ENCODE peak calls at places on chromosomes 16 and 17, in eight cellular contexts. K, L, M, I, Q, T, C and R are unnamed samples.
A peak's percentile ranks its signal among the peaks of the same experiment; 100 is the strongest.

GRCh38 chr16:71648162-71648561 is 22.2 kb downstream of the MARVELD3 start:
- DNase-seq in Q (no peak), T (no peak), L (no peak), M (no peak), C (no peak), K (no peak), I (no peak), R (no peak)

GRCh38 chr17:19448341-19449268 is 37.6 kb downstream of the RNF112 start:
- DNase-seq in L (no peak), T (no peak), Q (peak; percentile 55), C (no peak), K (no peak), I (no peak), M (no peak), R (peak; percentile 88)

GRCh38 chr16:72112906-72113615 is 19.4 kb downstream of the DHX38 start:
- DNase-seq in C (no peak), M (no peak), T (no peak), Q (no peak), K (no peak), I (no peak), L (no peak), R (no peak)

GRCh38 chr16:83581082-83581481 is 226.7 kb upstream of the HSBP1 start:
- DNase-seq in Q (no peak), L (no peak), K (no peak), T (no peak), C (no peak), I (no peak), M (no peak), R (no peak)

GRCh38 chr16:66886914-66887313 is 6.6 kb downstream of the PDP2 start:
- DNase-seq in C (no peak), K (no peak), T (no peak), I (no peak), M (no peak), L (no peak), Q (no peak), R (no peak)

GRCh38 chr16:19095699-19096098 is 18.1 kb upstream of the ITPRIPL2 start:
- DNase-seq in M (no peak), C (no peak), K (no peak), L (no peak), I (no peak), T (no peak), Q (no peak), R (no peak)

GRCh38 chr17:15777717-15778116 is 45.6 kb downstream of the TBC1D26 start:
- DNase-seq in I (no peak), M (no peak), C (no peak), Q (no peak), K (no peak), T (no peak), L (no peak), R (no peak)

GRCh38 chr16:65012357-65012756 is 109.5 kb downstream of the CDH11 start:
- DNase-seq in K (no peak), T (no peak), L (no peak), C (no peak), M (no peak), Q (no peak), I (no peak), R (no peak)

GRCh38 chr16:30700491-30700890 is 1.5 kb downstream of the SRCAP start:
- DNase-seq in L (no peak), C (peak; percentile 59), M (no peak), K (no peak), T (no peak), I (no peak), Q (no peak), R (peak; percentile 40)

GRCh38 chr17:28318759-28319660 is at the start of gene TMEM97:
- DNase-seq in L (peak; percentile 98), I (peak; percentile 97), Q (peak; percentile 96), C (peak; percentile 96), T (peak; percentile 98), M (peak; percentile 97), K (peak; percentile 90), R (peak; percentile 97)
- TF ChIP-seq POLR2A in L (peak; percentile 48), I (no peak), Q (peak; percentile 45), C (no peak), T (peak; percentile 80), M (no peak), K (no peak), R (peak; percentile 20)

DNA sequence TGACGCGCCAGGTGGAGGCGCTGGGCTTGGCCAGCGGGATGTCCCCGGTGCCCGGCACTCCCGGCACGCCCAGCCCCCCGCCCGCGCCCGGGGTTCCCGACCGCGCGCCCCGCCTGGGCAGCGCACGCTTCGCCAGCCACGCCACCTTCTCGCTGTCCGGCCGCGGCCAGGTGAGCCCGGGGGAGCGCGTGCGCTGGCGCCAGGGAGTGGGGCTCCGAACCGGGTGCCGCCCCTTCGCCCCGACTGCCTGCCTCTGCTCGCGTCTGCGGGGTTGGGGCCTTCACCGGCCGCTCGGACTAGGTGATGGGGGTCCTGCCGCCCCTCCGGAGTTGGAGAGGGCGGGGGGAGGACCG is 482 bp downstream of the SMTNL2 start:
- DNase-seq in M (no peak), C (no peak), L (no peak), K (no peak), T (no peak), Q (no peak), I (peak; percentile 58), R (no peak)
- TF ChIP-seq CTCF in M (no peak), C (no peak), L (no peak), K (no peak), T (no peak), Q (no peak), I (no peak), R (no peak)

GRCh38 chr17:11997147-11997971 is at the start of gene ZNF18:
- DNase-seq in I (peak; percentile 99), Q (peak; percentile 96), L (peak; percentile 98), C (peak; percentile 97), T (peak; percentile 95), M (peak; percentile 98), K (peak; percentile 91), R (peak; percentile 98)

GRCh38 chr17:11999715-12000114 is 2.4 kb upstream of the ZNF18 start:
- DNase-seq in L (no peak), M (no peak), Q (no peak), K (no peak), T (no peak), C (no peak), I (no peak), R (no peak)

GRCh38 chr17:11996722-11997146 is 541 bp downstream of the ZNF18 start:
- DNase-seq in K (no peak), Q (peak; percentile 16), M (peak; percentile 80), C (no peak), T (peak; percentile 59), I (no peak), L (no peak), R (peak; percentile 68)

DNA sequence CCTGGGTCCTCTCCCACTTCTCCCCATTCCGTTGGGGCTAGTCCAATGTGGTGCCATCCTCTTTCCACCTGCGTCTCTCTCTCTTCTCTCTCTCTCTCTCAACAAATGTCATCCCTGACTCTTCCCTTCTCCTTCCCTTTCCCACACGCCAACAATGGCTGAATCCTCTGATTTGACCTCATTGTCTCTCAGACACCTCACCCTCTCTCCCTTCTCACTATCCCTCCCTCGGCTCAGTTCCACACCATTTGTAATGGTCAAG is 628 bp upstream of the ZNF18 start:
- DNase-seq in C (no peak), M (no peak), K (no peak), Q (no peak), T (no peak), I (no peak), L (no peak), R (no peak)
- H3K27ac ChIP-seq in C (peak overlapping the region; percentile 87), M (peak overlapping the region; percentile 93), K (peak overlapping the region; percentile 86), Q (peak overlapping the region; percentile 86), T (peak overlapping the region; percentile 94), I (peak overlapping the region; percentile 75), L (peak overlapping the region; percentile 27), R (no peak overlapping the region)

DNA sequence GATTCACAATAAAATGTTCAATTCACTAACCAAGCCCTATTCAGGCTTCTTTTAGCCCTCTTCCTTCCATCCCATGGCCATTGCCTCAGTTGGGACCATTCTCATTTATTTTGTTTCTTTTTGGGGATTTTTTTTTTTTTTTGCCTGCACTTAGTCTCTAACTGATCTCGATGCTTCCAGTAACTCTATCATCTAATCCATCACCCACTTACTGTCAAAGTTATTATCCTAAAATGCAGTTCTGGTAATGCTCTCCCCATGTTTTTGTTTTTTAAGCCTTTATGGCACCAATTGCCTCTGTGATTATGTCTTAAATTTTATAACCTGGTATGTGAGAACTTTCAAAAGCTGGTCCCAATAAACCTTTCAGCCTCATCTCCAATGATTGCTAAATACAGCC is 1.9 kb upstream of the VAT1L start:
- DNase-seq in L (no peak), C (no peak), M (no peak), K (no peak), I (no peak), Q (no peak), T (no peak), R (no peak)
- TF ChIP-seq POLR2A in L (no peak), C (no peak), M (no peak), K (no peak), I (no peak), Q (no peak), T (no peak), R (no peak)

GRCh38 chr17:63775420-63775819 is 1.4 kb downstream of the DDX42 start:
- DNase-seq in C (no peak), L (no peak), K (no peak), T (no peak), I (no peak), Q (no peak), M (no peak), R (no peak)

GRCh38 chr17:63773272-63774140 is at the start of gene CCDC47:
- DNase-seq in M (peak; percentile 99), K (peak; percentile 95), C (peak; percentile 99), T (peak; percentile 100), I (peak; percentile 98), L (peak; percentile 99), Q (peak; percentile 99), R (peak; percentile 100)

GRCh38 chr17:63772801-63773271 is 561 bp downstream of the CCDC47 start:
- DNase-seq in M (no peak), C (no peak), I (no peak), K (no peak), Q (peak; percentile 9), T (no peak), L (no peak), R (no peak)

GRCh38 chr17:63774982-63775290 is 966 bp downstream of the DDX42 start:
- DNase-seq in K (no peak), L (no peak), Q (no peak), I (no peak), M (no peak), C (no peak), T (no peak), R (no peak)

DNA sequence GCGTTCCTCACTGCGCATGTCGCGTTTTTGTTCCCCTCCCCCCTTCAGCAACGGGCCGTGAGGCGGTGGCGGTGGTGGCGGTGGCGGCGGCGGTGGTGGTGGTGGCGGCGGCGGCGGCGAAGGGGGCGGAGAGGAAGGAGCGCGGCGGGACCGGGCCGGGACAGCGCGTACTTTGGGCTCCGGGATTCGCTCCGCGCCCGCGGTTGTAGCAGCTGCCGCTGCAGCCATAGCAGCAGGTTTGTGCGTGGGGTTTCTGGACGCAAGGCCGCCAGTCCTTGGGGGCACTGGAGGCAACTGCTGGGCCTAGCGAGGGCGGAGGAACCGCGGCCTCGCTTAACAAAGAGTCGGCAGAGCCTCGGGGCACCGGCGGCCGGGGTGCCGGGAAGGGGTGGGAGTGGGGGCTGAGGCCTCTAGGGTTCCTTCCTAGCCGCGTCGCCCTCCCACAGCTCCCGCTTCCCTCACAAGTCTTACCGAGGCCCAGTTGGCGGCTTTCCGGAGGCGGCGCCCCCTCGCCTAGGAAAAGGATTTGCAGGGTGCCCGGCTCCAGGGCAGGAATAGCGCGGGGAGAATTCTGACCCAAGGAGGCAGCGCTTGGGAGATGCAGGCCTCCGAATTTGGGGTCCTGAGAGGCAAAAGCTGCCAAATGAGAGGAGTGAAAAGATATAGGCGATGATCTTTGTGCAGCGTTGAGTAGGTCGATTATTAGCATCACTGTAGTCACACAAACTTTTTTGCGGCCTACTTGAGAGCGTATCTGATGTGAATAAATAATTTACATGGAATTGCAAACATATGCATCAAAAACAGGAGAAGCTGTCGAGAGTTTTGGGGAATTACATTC is at the start of gene DDX42:
- DNase-seq in L (peak; percentile 92), K (peak; percentile 76), I (peak; percentile 94), Q (peak; percentile 86), T (peak; percentile 58), M (peak; percentile 94), C (peak; percentile 49), R (peak; percentile 62)
- TF ChIP-seq CTCF in L (no peak), K (no peak), I (no peak), Q (no peak), T (no peak), M (no peak), C (peak; percentile 10), R (no peak)